ENCODE peak calls at places on chromosomes 12 and 14, in six cellular contexts. Y, O, Q, F, R and C are unnamed samples.

GRCh38 chr12:85191-85666 is 18.7 kb downstream of the IQSEC3 start:
- DNase-seq in Y (no peak), O (peak), Q (no peak), F (no peak), R (no peak), C (no peak)

GRCh38 chr12:5865397-5865796 is 79.7 kb downstream of the ANO2 start:
- DNase-seq in Y (no peak), O (no peak), Q (no peak), F (no peak), R (no peak), C (no peak)

GRCh38 chr12:105864916-105865315 is 273.8 kb downstream of the NUAK1 start:
- DNase-seq in Y (no peak), O (no peak), Q (no peak), F (no peak), R (no peak), C (no peak)

GRCh38 chr12:80892597-80893445 is 44.9 kb downstream of the LIN7A start:
- DNase-seq in Y (no peak), O (no peak), Q (no peak), F (no peak), R (no peak), C (no peak)

GRCh38 chr12:63838411-63838810 is 6.1 kb upstream of the SRGAP1 start:
- DNase-seq in Y (no peak), O (no peak), Q (no peak), F (no peak), R (no peak), C (no peak)

GRCh38 chr14:72777636-72778035 is 116.3 kb downstream of the DPF3 start:
- DNase-seq in Y (no peak), O (no peak), Q (no peak), F (no peak), R (no peak), C (no peak)

GRCh38 chr14:103695331-103696026 is 19.8 kb downstream of the XRCC3 start:
- DNase-seq in Y (no peak), O (no peak), Q (peak), F (no peak), R (no peak), C (no peak)

GRCh38 chr12:26090853-26091510 is 33.9 kb downstream of the BHLHE41 start:
- DNase-seq in Y (no peak), O (no peak), Q (no peak), F (no peak), R (no peak), C (no peak)

GRCh38 chr12:19105468-19105867 is 24.1 kb upstream of the PLEKHA5 start:
- DNase-seq in Y (no peak), O (no peak), Q (no peak), F (no peak), R (no peak), C (no peak)

GRCh38 chr12:108772247-108772646 is 40.9 kb upstream of the CORO1C start:
- DNase-seq in Y (no peak), O (no peak), Q (no peak), F (no peak), R (no peak), C (no peak)

GRCh38 chr14:78071016-78071549 is 99.1 kb upstream of the NRXN3 start:
- DNase-seq in Y (no peak), O (no peak), Q (no peak), F (no peak), R (no peak), C (no peak)

GRCh38 chr12:56247923-56248322 is 10.3 kb downstream of the ANKRD52 start:
- DNase-seq in Y (no peak), O (no peak), Q (no peak), F (no peak), R (no peak), C (no peak)

GRCh38 chr12:42299392-42300308 is 26.2 kb downstream of the ZCRB1 start:
- DNase-seq in Y (no peak), O (no peak), Q (no peak), F (no peak), R (no peak), C (no peak)

GRCh38 chr12:11978985-11979384 is 91.8 kb upstream of the BCL2L14 start:
- DNase-seq in Y (no peak), O (no peak), Q (no peak), F (no peak), R (no peak), C (no peak)

GRCh38 chr14:54554401-54554800 is 12.5 kb upstream of the SAMD4A start:
- DNase-seq in Y (no peak), O (no peak), Q (no peak), F (no peak), R (no peak), C (no peak)

GRCh38 chr14:59600211-59600945 is 23.8 kb upstream of the CCDC175 start:
- DNase-seq in Y (no peak), O (no peak), Q (no peak), F (no peak), R (no peak), C (no peak)

GRCh38 chr12:113820842-113821241 is 145.3 kb downstream of the RBM19 start:
- DNase-seq in Y (no peak), O (no peak), Q (no peak), F (no peak), R (no peak), C (no peak)

GRCh38 chr14:24943024-24943423 is 106.9 kb downstream of the STXBP6 start:
- DNase-seq in Y (no peak), O (no peak), Q (no peak), F (no peak), R (no peak), C (peak)

GRCh38 chr12:64900540-64900939 is 76.1 kb downstream of the TBC1D30 start:
- DNase-seq in Y (no peak), O (no peak), Q (no peak), F (no peak), R (no peak), C (no peak)

GRCh38 chr12:2384533-2385328 is 331.9 kb downstream of the CACNA1C start:
- DNase-seq in Y (no peak), O (no peak), Q (no peak), F (no peak), R (no peak), C (no peak)

GRCh38 chr14:52951730-52952481 is 1.1 kb upstream of the FERMT2 start:
- DNase-seq in Y (no peak), O (no peak), Q (no peak), F (no peak), R (peak), C (peak)

GRCh38 chr14:100736269-100737180 is 9.8 kb downstream of the DLK1 start:
- DNase-seq in Y (no peak), O (peak), Q (peak), F (no peak), R (no peak), C (peak)

GRCh38 chr14:99681832-99682148 is 2.3 kb upstream of the CYP46A1 start:
- DNase-seq in Y (no peak), O (no peak), Q (no peak), F (no peak), R (no peak), C (no peak)

GRCh38 chr12:108518101-108518715 is 3.1 kb downstream of the FICD start:
- DNase-seq in Y (no peak), O (peak), Q (no peak), F (no peak), R (no peak), C (no peak)

GRCh38 chr14:90397401-90398314 is 829 bp downstream of the CALM1 start:
- DNase-seq in Y (peak), O (peak), Q (peak), F (peak), R (peak), C (peak)

GRCh38 chr14:21521526-21521925 is 4.6 kb downstream of the SALL2 start:
- DNase-seq in Y (no peak), O (no peak), Q (no peak), F (no peak), R (no peak), C (no peak)

GRCh38 chr14:101087614-101088394 is 184.3 kb upstream of the RTL1 start:
- DNase-seq in Y (no peak), O (no peak), Q (peak), F (no peak), R (no peak), C (no peak)

GRCh38 chr12:26863515-26863914 is 30.5 kb upstream of the ITPR2 start:
- DNase-seq in Y (no peak), O (no peak), Q (no peak), F (no peak), R (no peak), C (no peak)

GRCh38 chr12:10167588-10167987 is 4.3 kb downstream of the OLR1 start:
- DNase-seq in Y (no peak), O (no peak), Q (no peak), F (no peak), R (no peak), C (no peak)

GRCh38 chr12:46533723-46534122 is 161.2 kb upstream of the SLC38A2 start:
- DNase-seq in Y (no peak), O (no peak), Q (no peak), F (no peak), R (no peak), C (no peak)

GRCh38 chr12:50401383-50402155 is 884 bp downstream of the LARP4 start:
- DNase-seq in Y (no peak), O (no peak), Q (no peak), F (peak), R (peak), C (peak)

GRCh38 chr14:91719839-91720238 is 12.0 kb downstream of the CATSPERB start:
- DNase-seq in Y (no peak), O (no peak), Q (no peak), F (no peak), R (no peak), C (no peak)